ENCODE peak calls at places on chromosomes 5 and 9, in seven cellular contexts. G, P, K, R, V, J and B are unnamed samples.

GRCh38 chr9:37531699-37532098 is 44.5 kb downstream of the FBXO10 start:
- ATAC-seq in G (no peak), P (peak; percentile 41), K (peak; percentile 52), R (no peak), V (no peak), J (no peak), B (no peak)

GRCh38 chr5:113057437-113058052 is 80.9 kb downstream of the DCP2 start:
- ATAC-seq in G (no peak), P (no peak), K (no peak), R (peak; percentile 15), V (peak; percentile 42), J (peak; percentile 64), B (no peak)

GRCh38 chr9:36151306-36152210 is 15.0 kb downstream of the GLIPR2 start:
- ATAC-seq in G (no peak), P (peak; percentile 74), K (peak; percentile 94), R (peak; percentile 50), V (no peak), J (no peak), B (no peak)

GRCh38 chr9:34809504-34810186 is 99.7 kb upstream of the CCL21 start:
- ATAC-seq in G (peak; percentile 79), P (peak; percentile 43), K (no peak), R (peak; percentile 70), V (peak; percentile 56), J (peak; percentile 75), B (peak; percentile 70)

GRCh38 chr5:39116347-39116899 is 42.2 kb upstream of the RICTOR start:
- ATAC-seq in G (peak; percentile 1), P (no peak), K (no peak), R (no peak), V (no peak), J (no peak), B (no peak)

GRCh38 chr5:128494516-128494915 is 43.5 kb downstream of the FBN2 start:
- ATAC-seq in G (no peak), P (no peak), K (no peak), R (no peak), V (peak; percentile 14), J (peak; percentile 40), B (peak; percentile 45)

GRCh38 chr5:16742938-16743337 is 126.1 kb upstream of the RETREG1 start:
- ATAC-seq in G (no peak), P (peak; percentile 42), K (no peak), R (no peak), V (no peak), J (no peak), B (no peak)

GRCh38 chr9:119004618-119004990 is 364.6 kb downstream of the BRINP1 start:
- ATAC-seq in G (no peak), P (peak; percentile 80), K (no peak), R (peak; percentile 95), V (no peak), J (no peak), B (no peak)

GRCh38 chr9:71760901-71761300 is 7.4 kb downstream of the CEMIP2 start:
- ATAC-seq in G (no peak), P (no peak), K (no peak), R (peak; percentile 60), V (peak; percentile 22), J (peak; percentile 56), B (no peak)

GRCh38 chr5:172749881-172750608 is 20.9 kb downstream of the DUSP1 start:
- ATAC-seq in G (no peak), P (no peak), K (no peak), R (peak; percentile 56), V (no peak), J (no peak), B (no peak)

GRCh38 chr5:68070641-68071191 is 144.8 kb upstream of the PIK3R1 start:
- ATAC-seq in G (no peak), P (no peak), K (no peak), R (peak; percentile 49), V (no peak), J (no peak), B (no peak)

GRCh38 chr5:122493091-122493775 is 181.2 kb downstream of the SNCAIP start:
- ATAC-seq in G (no peak), P (peak; percentile 20), K (no peak), R (peak; percentile 100), V (peak; percentile 33), J (peak; percentile 30), B (peak; percentile 80)

GRCh38 chr5:80967500-80968181 is 7.5 kb downstream of the RASGRF2 start:
- ATAC-seq in G (no peak), P (peak; percentile 70), K (no peak), R (peak; percentile 61), V (peak; percentile 83), J (peak; percentile 92), B (peak; percentile 64)

GRCh38 chr5:33363537-33363936 is 77.2 kb upstream of the TARS1 start:
- ATAC-seq in G (no peak), P (no peak), K (no peak), R (peak; percentile 63), V (no peak), J (no peak), B (no peak)

GRCh38 chr9:36721846-36722588 is 149.3 kb downstream of the MELK start:
- ATAC-seq in G (no peak), P (no peak), K (no peak), R (no peak), V (no peak), J (no peak), B (no peak)

GRCh38 chr9:21708225-21708624 is 94.2 kb upstream of the MTAP start:
- ATAC-seq in G (no peak), P (no peak), K (no peak), R (no peak), V (peak; percentile 72), J (no peak), B (no peak)

GRCh38 chr9:101381833-101382342 is 2.9 kb downstream of the BAAT start:
- ATAC-seq in G (peak; percentile 39), P (no peak), K (no peak), R (no peak), V (peak; percentile 77), J (no peak), B (no peak)

GRCh38 chr9:94076557-94076956 is 7.7 kb upstream of the PTPDC1 start:
- ATAC-seq in G (no peak), P (peak; percentile 79), K (no peak), R (no peak), V (no peak), J (no peak), B (no peak)

GRCh38 chr9:68629042-68629441 is 76.0 kb upstream of the PIP5K1B start:
- ATAC-seq in G (peak; percentile 59), P (no peak), K (no peak), R (peak; percentile 90), V (no peak), J (no peak), B (no peak)

GRCh38 chr5:73859696-73860095 is 233.7 kb downstream of the ARHGEF28 start:
- ATAC-seq in G (no peak), P (peak; percentile 82), K (no peak), R (no peak), V (no peak), J (no peak), B (no peak)

GRCh38 chr9:129810788-129811187 is 7.8 kb downstream of the TOR1B start:
- ATAC-seq in G (no peak), P (no peak), K (no peak), R (no peak), V (no peak), J (peak; percentile 28), B (no peak)

GRCh38 chr5:142360607-142361120 is 35.8 kb upstream of the SPRY4 start:
- ATAC-seq in G (no peak), P (no peak), K (no peak), R (no peak), V (no peak), J (peak; percentile 31), B (peak; percentile 47)

GRCh38 chr5:179435731-179436315 is 90.6 kb upstream of the ADAMTS2 start:
- ATAC-seq in G (peak; percentile 75), P (no peak), K (no peak), R (peak; percentile 56), V (no peak), J (no peak), B (no peak)

GRCh38 chr9:121896545-121896943 is 196.6 kb downstream of the TTLL11 start:
- ATAC-seq in G (no peak), P (no peak), K (no peak), R (peak; percentile 18), V (peak; percentile 6), J (peak; percentile 47), B (no peak)

GRCh38 chr5:73418244-73418691 is 30.3 kb downstream of the FOXD1 start:
- ATAC-seq in G (no peak), P (no peak), K (no peak), R (no peak), V (no peak), J (no peak), B (peak; percentile 52)

GRCh38 chr9:105089874-105090273 is 154.6 kb upstream of the SLC44A1 start:
- ATAC-seq in G (no peak), P (no peak), K (no peak), R (no peak), V (no peak), J (no peak), B (no peak)

GRCh38 chr5:57303985-57304384 is 130.1 kb downstream of the GPBP1 start:
- ATAC-seq in G (peak; percentile 51), P (no peak), K (no peak), R (no peak), V (no peak), J (no peak), B (no peak)